ENCODE peak calls at places on chromosomes 3 and 15, in eight cellular contexts. G is fibroblast of lung, U is nucleus accumbens, S is suprapubic skin, D is AG09309, K is heart left ventricle, L is mesothelial cell of epicardium, B is HT1080. V is an unnamed sample.

GRCh38 chr3:194315965-194316361 is 35.2 kb downstream of the CPN2 start:
- DNase-seq in K (peak), U (no peak), G (peak), B (no peak), L (no peak), S (no peak), D (no peak), V (no peak)

GRCh38 chr15:80582816-80583423 is 112.2 kb upstream of the ABHD17C start:
- DNase-seq in L (no peak), B (no peak), U (no peak), D (no peak), G (no peak), S (no peak), K (no peak), V (no peak)

GRCh38 chr3:150242220-150242938 is 165.7 kb upstream of the TSC22D2 start:
- DNase-seq in B (peak), S (no peak), G (peak), U (no peak), D (no peak), L (no peak), K (no peak), V (no peak)

GRCh38 chr3:100852882-100853281 is 140.3 kb downstream of the ABI3BP start:
- DNase-seq in D (no peak), G (no peak), U (no peak), B (no peak), L (no peak), S (no peak), K (no peak), V (no peak)

GRCh38 chr3:64443553-64444331 is 218.5 kb upstream of the PRICKLE2 start:
- DNase-seq in S (no peak), D (peak), K (peak), G (peak), B (no peak), U (no peak), L (no peak), V (no peak)

GRCh38 chr15:95371664-95372063 is 958.8 kb upstream of the NR2F2 start:
- DNase-seq in D (no peak), G (peak), B (peak), U (no peak), L (no peak), K (no peak), S (no peak), V (no peak)

GRCh38 chr15:76185716-76186115 is 125.6 kb downstream of the ETFA start:
- DNase-seq in U (no peak), K (no peak), L (no peak), B (peak), S (no peak), D (no peak), G (peak), V (peak)

GRCh38 chr3:176916777-176917176 is 280.5 kb downstream of the TBL1XR1 start:
- DNase-seq in B (no peak), S (no peak), D (no peak), U (no peak), L (no peak), K (no peak), G (no peak), V (no peak)

GRCh38 chr15:53586815-53587214 is 172.6 kb downstream of the WDR72 start:
- DNase-seq in G (no peak), L (no peak), K (no peak), S (no peak), D (no peak), U (no peak), B (peak), V (no peak)

GRCh38 chr15:48823237-48823636 is 12.4 kb upstream of the CEP152 start:
- DNase-seq in D (no peak), S (no peak), L (no peak), B (peak), G (peak), U (no peak), K (no peak), V (no peak)